ENCODE peak calls at places on chromosomes 6 and 20, in eight cellular contexts. Y is heart right ventricle; Q is A673; U is heart left ventricle; C is naive thymus-derived CD4-positive, alpha-beta T cell; X is adrenal gland; P is mesendoderm; Z is esophagus squamous epithelium. V is an unnamed sample.

GRCh38 chr20:59938221-59938620 is 1.9 kb downstream of the PPP1R3D start:
- DNase-seq in Y (no peak), Q (no peak), U (no peak), C (no peak), X (no peak), P (no peak), Z (no peak), V (no peak)

GRCh38 chr6:108116781-108117426 is 42.4 kb upstream of the OSTM1 start:
- DNase-seq in Y (no peak), Q (no peak), U (no peak), C (no peak), X (peak), P (no peak), Z (no peak), V (no peak)

GRCh38 chr20:49581482-49581881 is 13.5 kb upstream of the PTGIS start:
- DNase-seq in Y (no peak), Q (no peak), U (no peak), C (no peak), X (no peak), P (no peak), Z (no peak), V (no peak)

GRCh38 chr6:112298021-112298745 is 43.8 kb upstream of the LAMA4 start:
- DNase-seq in Y (no peak), Q (no peak), U (no peak), C (no peak), X (no peak), P (no peak), Z (no peak), V (no peak)

GRCh38 chr20:47137231-47137865 is 219.2 kb downstream of the ZMYND8 start:
- DNase-seq in Y (no peak), Q (no peak), U (no peak), C (no peak), X (no peak), P (no peak), Z (no peak), V (no peak)

GRCh38 chr20:48458601-48459385 is 369.0 kb downstream of the PREX1 start:
- DNase-seq in Y (no peak), Q (no peak), U (no peak), C (no peak), X (no peak), P (no peak), Z (no peak), V (no peak)

GRCh38 chr20:33071198-33071597 is 8.2 kb upstream of the BPIFB4 start:
- DNase-seq in Y (no peak), Q (no peak), U (no peak), C (no peak), X (no peak), P (no peak), Z (no peak), V (no peak)

GRCh38 chr20:53547664-53548239 is 45.9 kb downstream of the ZNF217 start:
- DNase-seq in Y (no peak), Q (peak), U (peak), C (peak), X (peak), P (peak), Z (no peak), V (peak)

GRCh38 chr6:98949589-98949988 is 1.8 kb upstream of the FBXL4 start:
- DNase-seq in Y (no peak), Q (no peak), U (no peak), C (no peak), X (no peak), P (no peak), Z (no peak), V (no peak)

GRCh38 chr6:169115632-169116031 is 138.0 kb downstream of the THBS2 start:
- DNase-seq in Y (no peak), Q (no peak), U (no peak), C (no peak), X (no peak), P (no peak), Z (no peak), V (no peak)

GRCh38 chr6:147029923-147030322 is 174.3 kb upstream of the STXBP5 start:
- DNase-seq in Y (no peak), Q (no peak), U (no peak), C (no peak), X (no peak), P (no peak), Z (no peak), V (no peak)

GRCh38 chr6:35229304-35229703 is 15.5 kb downstream of the SCUBE3 start:
- DNase-seq in Y (no peak), Q (no peak), U (no peak), C (no peak), X (no peak), P (no peak), Z (no peak), V (no peak)

GRCh38 chr20:36004045-36004444 is 35.7 kb downstream of the CNBD2 start:
- DNase-seq in Y (no peak), Q (no peak), U (no peak), C (no peak), X (no peak), P (no peak), Z (no peak), V (no peak)

GRCh38 chr6:114281496-114281895 is 61.3 kb downstream of the HS3ST5 start:
- DNase-seq in Y (no peak), Q (no peak), U (no peak), C (no peak), X (no peak), P (peak), Z (no peak), V (no peak)

GRCh38 chr6:151389640-151390275 is 1.6 kb downstream of the ZBTB2 start:
- DNase-seq in Y (peak), Q (peak), U (peak), C (no peak), X (peak), P (peak), Z (peak), V (peak)

GRCh38 chr20:15395457-15395856 is 1058.0 kb upstream of the FLRT3 start:
- DNase-seq in Y (no peak), Q (no peak), U (no peak), C (no peak), X (no peak), P (no peak), Z (no peak), V (no peak)

GRCh38 chr6:9646346-9647042 is 768.4 kb downstream of the TFAP2A start:
- DNase-seq in Y (no peak), Q (peak), U (peak), C (no peak), X (no peak), P (peak), Z (no peak), V (no peak)

GRCh38 chr20:15146948-15147347 is 809.5 kb upstream of the FLRT3 start:
- DNase-seq in Y (no peak), Q (no peak), U (no peak), C (no peak), X (no peak), P (peak), Z (no peak), V (no peak)

GRCh38 chr6:130466744-130467052 is 100.9 kb downstream of the TMEM200A start:
- DNase-seq in Y (no peak), Q (no peak), U (no peak), C (no peak), X (no peak), P (peak), Z (no peak), V (no peak)

GRCh38 chr6:150142657-150143501 is at the start of gene PPP1R14C:
- DNase-seq in Y (peak), Q (peak), U (peak), C (no peak), X (no peak), P (peak), Z (no peak), V (no peak)

GRCh38 chr20:32570401-32571190 is 14.5 kb downstream of the NOL4L start:
- DNase-seq in Y (no peak), Q (no peak), U (no peak), C (no peak), X (no peak), P (peak), Z (no peak), V (no peak)

GRCh38 chr6:55594442-55594841 is 15.4 kb upstream of the HMGCLL1 start:
- DNase-seq in Y (no peak), Q (no peak), U (no peak), C (no peak), X (no peak), P (peak), Z (no peak), V (no peak)

GRCh38 chr6:163955131-163955530 is 540.6 kb downstream of the QKI start:
- DNase-seq in Y (no peak), Q (no peak), U (no peak), C (no peak), X (no peak), P (peak), Z (no peak), V (no peak)

GRCh38 chr6:122660296-122660695 is 50.1 kb downstream of the PKIB start:
- DNase-seq in Y (no peak), Q (no peak), U (no peak), C (no peak), X (no peak), P (no peak), Z (no peak), V (no peak)

GRCh38 chr20:37598101-37598530 is 70.4 kb upstream of the BLCAP start:
- DNase-seq in Y (no peak), Q (peak), U (no peak), C (no peak), X (no peak), P (peak), Z (no peak), V (no peak)

GRCh38 chr6:169906741-169907418 is 155.5 kb downstream of the ERMARD start:
- DNase-seq in Y (peak), Q (no peak), U (peak), C (no peak), X (peak), P (no peak), Z (no peak), V (no peak)

GRCh38 chr20:53097371-53097770 is 125.2 kb downstream of the TSHZ2 start:
- DNase-seq in Y (no peak), Q (no peak), U (no peak), C (no peak), X (no peak), P (no peak), Z (no peak), V (no peak)

GRCh38 chr6:124958759-124959354 is 3.4 kb upstream of the RNF217 start:
- DNase-seq in Y (no peak), Q (peak), U (no peak), C (no peak), X (no peak), P (no peak), Z (no peak), V (no peak)

GRCh38 chr6:167803816-167804215 is 22.9 kb upstream of the AFDN start:
- DNase-seq in Y (no peak), Q (no peak), U (no peak), C (no peak), X (no peak), P (no peak), Z (no peak), V (no peak)

GRCh38 chr20:16129411-16129810 is 443.8 kb downstream of the KIF16B start:
- DNase-seq in Y (no peak), Q (no peak), U (no peak), C (no peak), X (no peak), P (no peak), Z (no peak), V (no peak)

GRCh38 chr6:3227363-3228045 is at the start of gene TUBB2B:
- DNase-seq in Y (peak), Q (peak), U (peak), C (no peak), X (no peak), P (peak), Z (no peak), V (no peak)

GRCh38 chr6:112680076-112680475 is 332.9 kb downstream of the RFPL4B start:
- DNase-seq in Y (no peak), Q (no peak), U (no peak), C (no peak), X (no peak), P (no peak), Z (no peak), V (no peak)

GRCh38 chr6:77740380-77740779 is 87.5 kb downstream of the MEI4 start:
- DNase-seq in Y (no peak), Q (peak), U (no peak), C (no peak), X (no peak), P (no peak), Z (no peak), V (peak)

GRCh38 chr20:41168281-41169183 is 31.2 kb downstream of the PLCG1 start:
- DNase-seq in Y (no peak), Q (no peak), U (no peak), C (no peak), X (no peak), P (no peak), Z (no peak), V (no peak)

GRCh38 chr6:104862456-104862855 is 2.7 kb upstream of the HACE1 start:
- DNase-seq in Y (no peak), Q (no peak), U (no peak), C (no peak), X (no peak), P (no peak), Z (no peak), V (no peak)

GRCh38 chr6:119517428-119517827 is 167.9 kb upstream of the MAN1A1 start:
- DNase-seq in Y (no peak), Q (peak), U (no peak), C (no peak), X (no peak), P (peak), Z (no peak), V (no peak)

GRCh38 chr6:170026272-170027110 is 264.4 kb downstream of the DLL1 start:
- DNase-seq in Y (no peak), Q (no peak), U (no peak), C (no peak), X (peak), P (no peak), Z (no peak), V (no peak)

GRCh38 chr20:49340161-49340966 is 62.5 kb upstream of the ZNFX1 start:
- DNase-seq in Y (no peak), Q (no peak), U (no peak), C (no peak), X (no peak), P (no peak), Z (no peak), V (no peak)

GRCh38 chr20:20224806-20225205 is 143.1 kb upstream of the INSM1 start:
- DNase-seq in Y (no peak), Q (no peak), U (no peak), C (no peak), X (no peak), P (no peak), Z (no peak), V (no peak)

GRCh38 chr6:133277228-133277894 is 36.2 kb downstream of the EYA4 start:
- DNase-seq in Y (no peak), Q (no peak), U (no peak), C (no peak), X (no peak), P (no peak), Z (no peak), V (no peak)

GRCh38 chr6:133274813-133275212 is 33.7 kb downstream of the EYA4 start:
- DNase-seq in Y (no peak), Q (no peak), U (no peak), C (no peak), X (no peak), P (no peak), Z (no peak), V (no peak)

DNA sequence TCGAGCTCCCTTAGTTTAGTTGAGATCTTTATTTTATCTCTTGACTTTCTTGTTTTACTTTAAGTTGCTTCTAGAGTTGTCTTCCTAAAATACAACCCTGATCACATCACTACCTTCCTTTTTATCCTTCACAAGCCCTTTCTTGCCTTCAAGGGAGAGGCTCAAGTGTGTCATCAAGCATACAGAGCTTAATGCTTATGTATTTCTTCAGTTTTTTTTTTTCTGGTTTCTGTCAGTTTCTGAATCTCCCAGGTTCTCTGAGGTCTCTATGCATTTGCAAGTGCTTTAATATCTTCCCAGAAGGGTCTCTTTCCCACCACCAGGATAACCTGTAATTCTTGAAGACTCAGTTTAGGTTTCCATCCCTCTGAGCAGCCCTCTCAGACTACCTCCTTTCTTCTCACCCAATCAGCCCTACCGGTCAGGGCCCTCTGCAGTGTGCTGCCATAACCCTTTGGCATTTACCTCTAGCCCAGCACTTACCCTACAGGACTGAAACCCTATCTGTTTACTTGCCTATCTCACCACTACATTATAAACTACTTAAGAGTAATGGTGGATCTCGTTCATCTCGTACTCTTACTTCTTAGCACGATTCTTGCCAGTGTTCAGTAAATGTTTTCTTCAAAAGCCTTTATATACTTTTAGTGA is 36.9 kb downstream of the EYA4 start:
- DNase-seq in Y (no peak), Q (no peak), U (no peak), C (no peak), X (no peak), P (peak), Z (no peak), V (no peak)
- H3K4me3 ChIP-seq in Y (no peak), Q (no peak), U (no peak), C (no peak), X (no peak), P (no peak), Z (no peak), V (no peak)

DNA sequence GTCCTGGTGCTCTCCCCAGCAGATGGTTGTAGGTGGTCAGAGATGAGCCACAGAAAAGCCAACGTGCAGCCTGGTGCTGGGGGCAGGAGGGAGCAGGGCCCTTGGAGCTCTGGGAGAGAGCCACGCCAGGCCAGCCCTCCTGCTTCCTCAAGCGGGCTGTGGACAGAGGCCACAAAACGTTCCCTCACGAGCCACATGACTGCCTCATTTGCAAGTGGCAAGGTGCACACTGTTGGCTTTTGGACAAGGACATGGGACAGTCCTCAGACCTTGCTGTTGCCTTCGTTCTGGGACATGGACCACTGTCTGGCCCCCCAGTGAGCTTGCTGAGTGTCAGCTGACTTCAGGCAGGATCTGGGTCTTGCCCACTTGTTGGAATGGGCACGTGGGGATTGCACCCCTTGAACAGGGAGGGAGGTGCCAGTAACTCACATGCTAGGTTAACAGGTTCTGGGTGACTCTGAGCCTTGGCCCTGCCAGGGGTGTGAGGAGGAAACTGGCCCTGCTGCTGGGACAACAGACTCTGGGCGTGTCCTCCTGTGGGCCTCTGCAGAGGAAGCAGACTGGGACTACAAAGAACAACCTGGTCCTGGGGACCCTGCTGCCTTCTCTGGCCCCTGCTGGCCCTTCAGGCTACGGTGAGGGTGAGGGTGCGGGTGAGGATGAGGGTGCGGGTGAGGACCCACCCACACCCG is 2.6 kb downstream of the SLCO4A1 start:
- DNase-seq in Y (no peak), Q (no peak), U (no peak), C (no peak), X (no peak), P (no peak), Z (no peak), V (no peak)
- H3K27ac ChIP-seq in Y (no peak), Q (no peak), U (no peak), C (no peak), X (no peak), P (no peak), Z (peak), V (no peak)

DNA sequence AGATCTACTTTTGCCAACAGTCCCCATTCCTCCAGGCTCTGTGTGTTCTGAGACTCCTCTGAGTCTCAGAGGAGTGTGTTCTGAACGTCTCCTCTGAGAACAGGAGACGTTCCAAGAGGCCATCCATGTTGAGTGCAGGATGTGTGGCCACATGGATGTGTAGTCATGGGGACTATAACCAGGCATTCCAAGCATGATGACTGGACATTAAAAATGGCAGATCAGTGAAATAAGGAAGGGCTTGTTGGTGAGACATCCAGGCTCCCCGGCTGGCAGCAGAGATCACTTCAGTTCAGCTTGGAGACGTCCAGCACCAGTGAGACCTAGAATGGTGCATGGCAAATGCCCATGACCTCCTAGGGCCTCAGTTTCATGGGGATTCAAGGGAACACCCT is 34.3 kb upstream of the POU5F1 start:
- DNase-seq in Y (no peak), Q (no peak), U (no peak), C (no peak), X (no peak), P (no peak), Z (no peak), V (no peak)
- H3K4me3 ChIP-seq in Y (no peak), Q (peak), U (peak), C (no peak), X (no peak), P (no peak), Z (no peak), V (no peak)

GRCh38 chr20:57782631-57783041 is 72.8 kb upstream of the PMEPA1 start:
- DNase-seq in Y (no peak), Q (no peak), U (no peak), C (no peak), X (no peak), P (no peak), Z (no peak), V (no peak)
- H3K27ac ChIP-seq in Y (no peak), Q (no peak), U (no peak), C (no peak), X (no peak), P (no peak), Z (no peak), V (no peak)